ENCODE peak calls at places on chromosomes 13 and 19, in eight cellular contexts. X is uterus, E is psoas muscle, R is thoracic aorta, A is RWPE2, O is neuronal stem cell, B is ascending aorta, F is PC-3. I is an unnamed sample. For H3K36me3, the result is how much of the 10 kb centered on the place peaks cover.

GRCh38 chr13:27919934-27920676 is at the start of gene PDX1:
- DNase-seq in X (no peak), E (no peak), R (no peak), A (no peak), O (peak), B (no peak), F (peak), I (no peak)

GRCh38 chr19:33226550-33227241 is 1.0 kb upstream of the SLC7A10 start:
- DNase-seq in X (no peak), E (peak), R (no peak), A (no peak), O (no peak), B (no peak), F (no peak), I (no peak)

GRCh38 chr13:79937311-79938243 is 403.3 kb downstream of the SPRY2 start:
- DNase-seq in X (no peak), E (no peak), R (no peak), A (no peak), O (no peak), B (no peak), F (no peak), I (no peak)

GRCh38 chr19:48963371-48964204 is 1.5 kb upstream of the FTL start:
- DNase-seq in X (peak), E (peak), R (peak), A (no peak), O (peak), B (no peak), F (peak), I (no peak)

GRCh38 chr19:49427339-49427738 is 2.2 kb downstream of the GFY start:
- DNase-seq in X (no peak), E (no peak), R (no peak), A (no peak), O (no peak), B (no peak), F (no peak), I (no peak)

GRCh38 chr19:49689133-49690072 is at the start of gene ADM5:
- DNase-seq in X (peak), E (peak), R (no peak), A (peak), O (no peak), B (no peak), F (peak), I (no peak)

GRCh38 chr19:3167533-3168272 is 10.9 kb upstream of the S1PR4 start:
- DNase-seq in X (no peak), E (no peak), R (no peak), A (no peak), O (no peak), B (no peak), F (no peak), I (no peak)

GRCh38 chr13:30577381-30577780 is 40.3 kb upstream of the USPL1 start:
- DNase-seq in X (no peak), E (no peak), R (no peak), A (peak), O (no peak), B (no peak), F (peak), I (peak)

GRCh38 chr19:19860756-19861390 is 4.8 kb upstream of the ZNF253 start:
- DNase-seq in X (no peak), E (no peak), R (no peak), A (no peak), O (peak), B (no peak), F (no peak), I (no peak)

GRCh38 chr13:31733709-31734108 is 5.6 kb upstream of the RXFP2 start:
- DNase-seq in X (no peak), E (no peak), R (no peak), A (no peak), O (no peak), B (no peak), F (no peak), I (no peak)

GRCh38 chr13:40780822-40781401 is 8.5 kb upstream of the SLC25A15 start:
- DNase-seq in X (no peak), E (no peak), R (no peak), A (no peak), O (no peak), B (no peak), F (no peak), I (no peak)

GRCh38 chr19:29942404-29943261 is 594 bp downstream of the URI1 start:
- DNase-seq in X (peak), E (peak), R (no peak), A (no peak), O (peak), B (no peak), F (peak), I (no peak)

GRCh38 chr19:30696514-30696913 is 324.3 kb downstream of the ZNF536 start:
- DNase-seq in X (no peak), E (no peak), R (no peak), A (no peak), O (no peak), B (no peak), F (no peak), I (no peak)

GRCh38 chr19:7636691-7637373 is at the start of gene STXBP2:
- DNase-seq in X (no peak), E (peak), R (no peak), A (no peak), O (peak), B (peak), F (peak), I (no peak)

GRCh38 chr13:59494560-59494970 is 669.2 kb downstream of the DIAPH3 start:
- DNase-seq in X (no peak), E (no peak), R (no peak), A (no peak), O (no peak), B (no peak), F (no peak), I (peak)

GRCh38 chr13:112103971-112104872 is 37.3 kb downstream of the SOX1 start:
- DNase-seq in X (no peak), E (no peak), R (no peak), A (no peak), O (peak), B (no peak), F (no peak), I (no peak)

GRCh38 chr13:28820099-28821051 is at the start of gene MTUS2:
- DNase-seq in X (no peak), E (no peak), R (no peak), A (no peak), O (peak), B (no peak), F (no peak), I (no peak)

GRCh38 chr13:40271511-40271910 is 394.9 kb downstream of the FOXO1 start:
- DNase-seq in X (peak), E (peak), R (no peak), A (no peak), O (no peak), B (no peak), F (no peak), I (no peak)

GRCh38 chr13:109833940-109834339 is 47.6 kb upstream of the IRS2 start:
- DNase-seq in X (no peak), E (no peak), R (no peak), A (no peak), O (no peak), B (no peak), F (no peak), I (no peak)

DNA sequence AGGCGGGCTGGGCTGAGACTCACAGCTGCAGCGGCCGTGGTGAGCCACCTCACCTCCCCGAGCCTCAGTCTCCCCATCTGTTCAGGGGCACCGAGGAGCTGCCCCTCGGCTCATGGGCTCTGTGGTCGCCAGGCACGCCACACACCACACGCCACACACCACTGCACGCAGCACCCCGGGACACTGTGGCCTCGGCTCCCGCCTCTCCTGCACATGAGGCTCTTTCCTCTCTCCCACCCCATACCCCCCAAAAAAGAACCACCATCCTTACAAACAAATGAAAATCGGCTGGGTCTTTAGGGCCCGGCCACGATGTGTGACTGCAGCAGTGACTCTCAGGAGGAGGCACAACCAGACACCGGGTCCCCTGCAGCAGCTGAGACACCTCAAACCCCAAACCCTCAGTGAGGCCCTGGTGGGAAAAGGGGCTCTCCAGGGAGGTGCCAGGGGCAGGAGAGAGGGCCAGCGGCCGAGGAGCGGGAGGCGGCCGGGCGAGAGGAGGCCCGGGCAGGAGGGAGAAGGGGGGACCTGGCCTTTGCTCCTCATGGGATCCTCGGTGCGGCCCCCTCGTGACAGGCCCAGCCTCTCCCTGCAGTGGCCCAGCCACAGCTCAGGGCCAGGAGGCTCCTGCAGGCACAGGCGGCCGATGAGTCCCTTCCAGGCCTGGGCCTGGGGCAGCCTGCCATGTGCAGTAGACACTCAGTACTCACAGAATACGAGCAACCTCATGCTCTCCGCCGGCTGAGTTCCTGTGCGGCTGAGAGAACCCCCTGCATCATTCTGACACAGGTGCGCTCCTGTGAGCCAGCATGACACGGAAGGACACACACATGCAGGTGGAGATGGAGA is 66.3 kb downstream of the RASA3 start:
- DNase-seq in X (no peak), E (no peak), R (no peak), A (no peak), O (no peak), B (no peak), F (no peak), I (no peak)
- H3K4me3 ChIP-seq in X (no peak), E (peak), R (peak), A (no peak), O (no peak), B (no peak), F (peak), I (no peak)

GRCh38 chr19:57398868-57399267 is 9.2 kb downstream of the ZNF548 start:
- DNase-seq in X (no peak), E (no peak), R (no peak), A (no peak), O (no peak), B (no peak), F (no peak), I (no peak)
- H3K36me3 ChIP-seq in X (under half), E (half or more), R (half or more), A (under half), O (half or more), B (half or more), F (half or more), I (under half)

DNA sequence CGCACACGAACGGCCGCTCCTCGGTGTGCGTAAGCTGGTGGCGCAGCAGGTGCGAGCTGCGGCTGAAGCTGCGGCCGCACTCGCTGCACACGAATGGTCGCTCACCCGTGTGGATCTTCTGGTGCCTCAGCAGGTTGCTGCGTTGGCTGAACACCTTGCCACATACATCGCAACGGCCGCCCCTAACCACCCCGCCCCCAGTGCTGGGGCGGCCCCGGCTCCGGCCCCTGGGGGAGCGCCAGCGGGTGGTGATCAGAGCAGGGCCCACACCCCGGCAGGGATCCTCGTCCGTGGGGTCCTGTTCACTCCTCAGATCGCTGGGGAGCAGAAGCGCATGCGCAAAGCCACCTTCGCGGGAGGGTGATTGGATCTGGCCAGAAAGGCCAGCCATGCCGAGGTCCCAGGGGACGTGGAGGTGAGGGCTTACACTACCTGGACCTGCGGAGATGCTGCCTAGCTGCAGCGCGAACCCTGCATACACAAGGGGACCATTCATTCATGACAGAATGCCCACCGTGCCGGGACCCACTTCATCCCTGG is 4.7 kb upstream of the UBE2M start:
- DNase-seq in X (no peak), E (peak), R (no peak), A (peak), O (no peak), B (no peak), F (no peak), I (no peak)
- H3K4me3 ChIP-seq in X (peak), E (peak), R (peak), A (peak), O (peak), B (peak), F (peak), I (peak)

DNA sequence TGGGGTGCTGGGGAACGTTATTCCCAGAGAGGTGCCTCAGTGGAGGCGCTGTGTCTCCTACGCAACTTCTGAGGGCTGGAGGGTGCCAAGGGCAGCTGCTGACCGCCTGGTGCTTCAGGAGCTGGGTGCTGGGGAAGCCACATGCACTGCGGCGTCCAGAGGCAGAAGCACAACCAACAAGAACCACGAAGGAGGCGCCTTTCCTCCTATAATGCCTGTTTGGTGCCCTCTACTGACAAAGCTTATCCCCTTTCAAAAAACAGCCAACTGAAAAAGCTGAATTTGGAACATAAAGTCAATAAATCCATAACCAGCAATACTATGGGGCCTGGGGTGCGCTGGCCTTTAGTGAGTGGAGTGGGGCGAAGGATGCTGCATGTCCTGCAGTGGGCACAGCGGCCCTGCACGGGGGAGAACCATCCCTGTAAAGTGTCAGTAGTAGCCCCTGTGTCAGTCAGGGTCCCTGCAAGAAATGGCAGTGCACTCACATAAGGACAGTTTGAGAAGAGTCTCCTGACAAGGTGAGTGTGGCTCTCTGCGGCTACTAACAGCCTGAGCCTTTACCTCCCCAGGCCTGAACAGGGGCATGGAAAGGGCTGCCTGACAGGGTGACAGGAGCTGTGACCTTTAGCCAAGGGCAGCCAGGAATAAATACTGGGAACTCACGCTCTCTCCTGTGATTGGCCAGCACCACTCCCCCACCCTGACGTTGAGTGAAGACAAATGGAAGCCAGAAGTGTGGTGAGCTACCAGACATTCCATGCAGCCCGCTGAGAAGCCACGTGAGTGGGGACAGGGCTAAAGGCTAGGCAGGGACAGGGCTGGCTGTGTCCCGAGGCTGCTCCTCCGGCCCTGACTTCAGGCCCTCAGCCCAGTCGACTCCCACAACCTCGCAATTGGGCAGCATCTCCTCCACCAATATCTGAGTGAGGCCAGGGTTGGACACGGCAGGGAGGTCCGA is 4.5 kb upstream of the B3GNT8 start:
- DNase-seq in X (no peak), E (peak), R (no peak), A (no peak), O (no peak), B (no peak), F (no peak), I (no peak)
- H3K36me3 ChIP-seq in X (under half), E (half or more), R (under half), A (under half), O (under half), B (under half), F (under half), I (under half)

DNA sequence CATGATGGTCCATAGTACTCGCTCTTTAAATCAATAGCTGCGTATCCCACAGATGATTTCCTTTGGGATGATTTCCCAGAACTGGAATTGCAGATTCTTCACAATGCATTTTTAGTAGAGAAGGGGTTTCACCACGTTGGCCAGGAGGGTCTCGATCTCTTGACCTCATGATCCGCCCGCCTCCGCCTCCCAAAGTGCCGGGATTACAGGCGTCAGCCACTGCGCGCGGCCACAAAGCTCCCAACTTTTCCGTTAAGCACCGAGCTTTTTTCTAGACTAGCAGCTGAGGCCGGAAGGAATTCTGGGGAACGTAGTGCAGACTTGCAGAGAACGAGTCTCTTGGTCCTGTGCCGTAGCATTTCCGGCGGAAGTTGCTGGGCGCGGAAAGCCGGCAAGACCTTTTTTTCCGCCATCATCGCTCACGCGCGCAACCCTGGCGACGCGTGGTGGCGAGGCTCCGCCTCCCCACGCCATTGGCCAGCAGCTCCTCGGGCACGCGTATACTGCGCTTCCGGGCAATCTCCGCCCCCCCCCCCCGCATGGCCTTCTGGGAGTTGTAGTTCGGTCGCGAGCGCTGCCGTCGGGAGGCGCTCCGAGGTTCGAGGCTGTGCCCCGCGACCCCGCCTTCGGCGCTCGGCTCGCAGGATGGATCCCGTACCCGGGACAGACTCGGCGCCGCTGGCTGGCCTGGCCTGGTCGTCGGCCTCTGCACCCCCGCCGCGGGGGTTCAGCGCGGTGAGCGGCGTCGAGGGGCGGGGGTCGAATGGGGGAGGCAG is at the start of gene MVB12A:
- DNase-seq in X (peak), E (peak), R (peak), A (peak), O (peak), B (peak), F (peak), I (peak)
- H3K4me3 ChIP-seq in X (peak), E (peak), R (peak), A (peak), O (peak), B (peak), F (peak), I (peak)

GRCh38 chr19:18460313-18460712 is 22.4 kb upstream of the ISYNA1 start:
- DNase-seq in X (peak), E (peak), R (peak), A (peak), O (no peak), B (no peak), F (peak), I (no peak)
- H3K36me3 ChIP-seq in X (under half), E (under half), R (under half), A (under half), O (under half), B (half or more), F (under half), I (under half)

DNA sequence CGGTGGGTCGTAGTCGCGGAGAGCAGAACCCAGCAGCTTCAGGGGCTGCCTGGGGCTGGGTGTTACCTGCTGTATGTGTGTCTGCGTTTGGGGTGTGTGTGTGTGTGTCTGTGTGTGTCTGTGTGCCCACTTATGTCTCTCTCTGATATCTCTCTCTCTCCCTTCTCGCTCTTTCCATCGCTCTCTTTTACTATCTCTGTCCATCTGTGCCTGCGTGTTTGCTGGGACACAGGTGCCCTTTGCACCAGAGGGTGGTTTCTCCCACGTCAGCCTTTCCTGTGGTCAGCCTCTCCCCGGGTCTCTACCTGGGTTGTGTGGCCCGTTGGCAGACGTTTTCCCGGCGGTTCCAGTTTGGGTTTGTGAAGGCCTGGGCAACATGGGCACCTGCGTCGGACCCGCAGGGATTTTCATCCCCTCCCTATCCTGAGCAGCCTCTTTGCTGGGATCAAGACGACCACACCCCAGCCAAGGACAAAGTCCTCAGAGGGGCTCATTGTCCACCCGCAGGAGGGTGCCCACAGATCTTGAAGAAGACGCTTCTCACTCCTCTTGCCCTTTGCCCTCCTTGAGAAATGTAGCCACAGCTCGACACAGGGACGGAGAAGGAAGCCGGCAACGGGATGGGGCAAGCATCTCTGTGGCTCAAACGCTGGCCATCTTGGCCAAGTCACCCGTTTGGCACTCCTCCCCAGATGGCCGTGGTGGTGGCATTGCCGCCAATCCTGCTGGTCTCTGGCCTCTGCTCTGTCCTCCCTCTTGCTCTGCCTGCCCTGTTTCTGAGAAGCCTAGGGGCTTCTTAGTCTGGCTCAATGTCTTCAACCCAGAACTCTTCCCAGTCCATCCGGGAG is 43.3 kb downstream of the ZNF146 start:
- DNase-seq in X (no peak), E (no peak), R (no peak), A (no peak), O (no peak), B (no peak), F (no peak), I (no peak)
- H3K4me3 ChIP-seq in X (peak), E (peak), R (no peak), A (no peak), O (peak), B (no peak), F (no peak), I (no peak)

GRCh38 chr19:28541029-28541428 is 671.9 kb downstream of the UQCRFS1 start:
- DNase-seq in X (no peak), E (no peak), R (no peak), A (no peak), O (no peak), B (no peak), F (no peak), I (no peak)
- H3K36me3 ChIP-seq in X (under half), E (under half), R (under half), A (under half), O (under half), B (under half), F (under half), I (under half)

GRCh38 chr19:13882841-13883240 is 5.9 kb downstream of the NANOS3 start:
- DNase-seq in X (no peak), E (no peak), R (no peak), A (no peak), O (no peak), B (no peak), F (no peak), I (no peak)

GRCh38 chr19:13882419-13882795 is 5.5 kb downstream of the NANOS3 start:
- DNase-seq in X (no peak), E (no peak), R (no peak), A (no peak), O (no peak), B (no peak), F (no peak), I (no peak)

GRCh38 chr19:13880059-13880672 is 3.2 kb downstream of the NANOS3 start:
- DNase-seq in X (peak), E (peak), R (peak), A (peak), O (peak), B (peak), F (peak), I (peak)

GRCh38 chr19:13881231-13881691 is 4.3 kb downstream of the NANOS3 start:
- DNase-seq in X (no peak), E (no peak), R (no peak), A (no peak), O (no peak), B (no peak), F (no peak), I (no peak)

GRCh38 chr19:13881692-13882418 is 4.9 kb downstream of the NANOS3 start:
- DNase-seq in X (no peak), E (no peak), R (no peak), A (no peak), O (no peak), B (no peak), F (no peak), I (no peak)
- H3K4me3 ChIP-seq in X (no peak), E (no peak), R (no peak), A (no peak), O (no peak), B (no peak), F (no peak), I (no peak)